ENCODE peak calls at places on chromosomes 2 and 18, in nine cellular contexts. Z is ovary; K is stimulated activated naive CD4-positive, alpha-beta T cell; M is astrocyte of the spinal cord; U is left cardiac atrium; A is foreskin fibroblast; I is body of pancreas; G is T-helper 1 cell; L is AG09319. O is an unnamed sample.

GRCh38 chr2:200695178-200695930 is 109.5 kb downstream of the AOX1 start:
- DNase-seq in Z (no peak), K (no peak), M (no peak), U (peak; percentile 45), A (no peak), I (no peak), G (no peak), L (no peak), O (peak; percentile 16)

GRCh38 chr2:222794585-222795579 is 66.0 kb upstream of the ACSL3 start:
- DNase-seq in Z (no peak), K (no peak), M (no peak), U (no peak), A (no peak), I (no peak), G (no peak), L (no peak), O (no peak)

GRCh38 chr18:42446195-42446594 is 491.2 kb downstream of the PIK3C3 start:
- DNase-seq in Z (no peak), K (no peak), M (peak; percentile 92), U (no peak), A (peak; percentile 0), I (no peak), G (no peak), L (no peak), O (peak; percentile 6)

GRCh38 chr2:44362207-44363015 is 664 bp downstream of the CAMKMT start:
- DNase-seq in Z (peak; percentile 21), K (peak; percentile 66), M (peak; percentile 54), U (no peak), A (peak; percentile 82), I (peak; percentile 41), G (peak; percentile 49), L (no peak), O (peak; percentile 44)

GRCh38 chr2:9071032-9071431 is 67.5 kb upstream of the MBOAT2 start:
- DNase-seq in Z (no peak), K (no peak), M (peak; percentile 82), U (no peak), A (peak; percentile 85), I (no peak), G (no peak), L (no peak), O (peak; percentile 25)

GRCh38 chr18:35099911-35100310 is 58.7 kb downstream of the MAPRE2 start:
- DNase-seq in Z (no peak), K (no peak), M (no peak), U (no peak), A (peak; percentile 71), I (no peak), G (no peak), L (no peak), O (no peak)

GRCh38 chr18:47981320-47981719 is 50.9 kb upstream of the SMAD2 start:
- DNase-seq in Z (no peak), K (no peak), M (no peak), U (no peak), A (no peak), I (no peak), G (no peak), L (no peak), O (no peak)

GRCh38 chr2:74815955-74816354 is 18.0 kb upstream of the HK2 start:
- DNase-seq in Z (no peak), K (no peak), M (no peak), U (no peak), A (no peak), I (no peak), G (no peak), L (no peak), O (no peak)

GRCh38 chr2:19801367-19802087 is 100.3 kb downstream of the TTC32 start:
- DNase-seq in Z (peak; percentile 53), K (no peak), M (peak; percentile 98), U (peak; percentile 88), A (peak; percentile 99), I (peak; percentile 87), G (no peak), L (peak; percentile 83), O (peak; percentile 92)

GRCh38 chr2:158099716-158100115 is 2.0 kb upstream of the UPP2 start:
- DNase-seq in Z (no peak), K (no peak), M (peak; percentile 10), U (no peak), A (peak; percentile 36), I (peak; percentile 25), G (no peak), L (no peak), O (peak; percentile 12)

GRCh38 chr2:240556553-240557100 is 1.2 kb downstream of the ANKMY1 start:
- DNase-seq in Z (no peak), K (peak; percentile 50), M (no peak), U (peak; percentile 42), A (peak; percentile 69), I (no peak), G (peak; percentile 69), L (no peak), O (peak; percentile 55)

GRCh38 chr2:29811378-29811777 is 110.0 kb downstream of the ALK start:
- DNase-seq in Z (no peak), K (no peak), M (no peak), U (no peak), A (no peak), I (no peak), G (no peak), L (no peak), O (no peak)

O was measured in AG08396.